ENCODE peak calls at places on chromosome 7, in seven cellular contexts. E is stomach, W is A549, Q is esophagus muscularis mucosa, Y is ovary, X is sigmoid colon, D is tibial nerve. V is an unnamed sample.

GRCh38 chr7:45890902-45891461 is 2.7 kb downstream of the IGFBP1 start:
- DNase-seq in X (no peak), Q (no peak), E (no peak), Y (no peak), W (peak; percentile 38), D (no peak), V (no peak)

GRCh38 chr7:3937146-3937545 is 636.1 kb downstream of the SDK1 start:
- DNase-seq in X (no peak), Y (no peak), W (no peak), E (no peak), D (no peak), Q (no peak), V (no peak)

GRCh38 chr7:120337308-120337907 is 64.4 kb downstream of the KCND2 start:
- DNase-seq in Y (no peak), W (peak; percentile 21), Q (no peak), E (no peak), D (no peak), X (no peak), V (no peak)

GRCh38 chr7:30992414-30992813 is 28.7 kb downstream of the GHRHR start:
- DNase-seq in Q (no peak), Y (no peak), W (no peak), E (no peak), X (no peak), D (no peak), V (no peak)

GRCh38 chr7:102000123-102000522 is 182.7 kb downstream of the CUX1 start:
- DNase-seq in D (no peak), Y (no peak), Q (no peak), E (no peak), W (no peak), X (no peak), V (no peak)

GRCh38 chr7:75650062-75650461 is 88.7 kb downstream of the HIP1 start:
- DNase-seq in D (no peak), W (peak; percentile 51), X (no peak), E (no peak), Y (no peak), Q (no peak), V (no peak)

GRCh38 chr7:123271856-123272255 is 72.1 kb upstream of the SLC13A1 start:
- DNase-seq in Q (no peak), D (no peak), X (no peak), Y (no peak), W (no peak), E (no peak), V (no peak)

GRCh38 chr7:36034020-36034419 is 119.0 kb upstream of the EEPD1 start:
- DNase-seq in W (peak; percentile 61), X (no peak), D (no peak), E (no peak), Y (no peak), Q (no peak), V (no peak)

GRCh38 chr7:101725911-101726310 is 91.5 kb upstream of the CUX1 start:
- DNase-seq in Y (no peak), Q (no peak), W (no peak), D (no peak), E (no peak), X (no peak), V (no peak)

GRCh38 chr7:48511021-48511579 is 339.8 kb downstream of the ABCA13 start:
- DNase-seq in D (no peak), E (no peak), W (no peak), X (no peak), Y (no peak), Q (no peak), V (no peak)

GRCh38 chr7:34837316-34837715 is 179.3 kb downstream of the NPSR1 start:
- DNase-seq in Q (no peak), W (no peak), X (no peak), Y (no peak), E (no peak), D (no peak), V (no peak)

GRCh38 chr7:81333004-81333403 is 414.2 kb upstream of the SEMA3C start:
- DNase-seq in Y (no peak), X (no peak), W (no peak), D (no peak), E (no peak), Q (no peak), V (no peak)

GRCh38 chr7:50266893-50267386 is 37.6 kb upstream of the IKZF1 start:
- DNase-seq in Q (no peak), E (peak; percentile 42), Y (no peak), D (no peak), X (no peak), W (no peak), V (no peak)

GRCh38 chr7:155291045-155291530 is 6.6 kb upstream of the INSIG1 start:
- DNase-seq in D (no peak), X (no peak), W (peak; percentile 67), E (peak; percentile 52), Q (no peak), Y (no peak), V (no peak)

GRCh38 chr7:12323415-12323814 is 80.2 kb downstream of the VWDE start:
- DNase-seq in W (no peak), D (no peak), Y (no peak), Q (no peak), X (no peak), E (no peak), V (no peak)

GRCh38 chr7:12320241-12320640 is 83.4 kb downstream of the VWDE start:
- DNase-seq in W (no peak), Q (no peak), D (no peak), X (no peak), Y (no peak), E (no peak), V (no peak)

GRCh38 chr7:12322903-12323300 is 80.8 kb downstream of the VWDE start:
- DNase-seq in E (peak; percentile 26), D (no peak), X (no peak), Q (no peak), W (no peak), Y (no peak), V (no peak)

GRCh38 chr7:12321248-12321647 is 82.4 kb downstream of the VWDE start:
- DNase-seq in W (no peak), Q (no peak), Y (no peak), X (no peak), D (no peak), E (no peak), V (no peak)

GRCh38 chr7:12322287-12322902 is 81.3 kb downstream of the VWDE start:
- DNase-seq in D (no peak), E (no peak), X (no peak), Y (no peak), Q (no peak), W (peak; percentile 36), V (no peak)
- TF ChIP-seq EP300 in D (no peak), E (no peak), X (no peak), Y (no peak), Q (no peak), W (no peak), V (no peak)

GRCh38 chr7:92836489-92837213 is at the start of gene CDK6:
- DNase-seq in X (peak; percentile 78), D (no peak), W (peak; percentile 38), Y (peak; percentile 73), Q (no peak), E (peak; percentile 71), V (peak; percentile 79)
- TF ChIP-seq POLR2A in X (no peak), D (no peak), W (no peak), Y (no peak), Q (no peak), E (no peak), V (no peak)

GRCh38 chr7:41116337-41116736 is 586.6 kb downstream of the INHBA start:
- DNase-seq in Y (no peak), W (no peak), X (no peak), D (no peak), Q (no peak), E (no peak), V (no peak)

GRCh38 chr7:41116817-41117216 is 586.1 kb downstream of the INHBA start:
- DNase-seq in W (no peak), D (no peak), Q (no peak), E (no peak), Y (no peak), X (no peak), V (no peak)

GRCh38 chr7:41113663-41114062 is 589.2 kb downstream of the INHBA start:
- DNase-seq in Y (no peak), Q (no peak), X (no peak), D (no peak), E (no peak), W (no peak), V (no peak)

GRCh38 chr7:41114166-41114565 is 588.7 kb downstream of the INHBA start:
- DNase-seq in X (no peak), E (no peak), D (no peak), Q (no peak), W (no peak), Y (no peak), V (no peak)

GRCh38 chr7:41114691-41115090 is 588.2 kb downstream of the INHBA start:
- DNase-seq in Q (no peak), D (no peak), W (no peak), E (no peak), X (no peak), Y (no peak), V (no peak)
- H3K4me3 ChIP-seq in Q (no peak overlapping the region), D (no peak overlapping the region), W (no peak overlapping the region), E (no peak overlapping the region), X (no peak overlapping the region), Y (no peak overlapping the region), V (no peak overlapping the region)

GRCh38 chr7:134458341-134458805 is 527 bp downstream of the AKR1B1 start:
- DNase-seq in X (peak; percentile 74), Y (peak; percentile 71), Q (no peak), E (peak; percentile 47), W (peak; percentile 74), D (no peak), V (no peak)
- TF ChIP-seq EP300 in X (no peak), Y (no peak), Q (no peak), E (no peak), W (no peak), D (no peak), V (no peak)

GRCh38 chr7:99408347-99409191 is at the start of the genes BUD31 and PDAP1:
- DNase-seq in W (peak; percentile 96), D (peak; percentile 84), X (peak; percentile 97), Q (peak; percentile 98), Y (peak; percentile 96), E (peak; percentile 92), V (peak; percentile 96)
- TF ChIP-seq POLR2A in W (peak; percentile 86), D (peak; percentile 50), X (peak; percentile 81), Q (peak; percentile 70), Y (peak; percentile 77), E (no peak), V (peak; percentile 35)

DNA sequence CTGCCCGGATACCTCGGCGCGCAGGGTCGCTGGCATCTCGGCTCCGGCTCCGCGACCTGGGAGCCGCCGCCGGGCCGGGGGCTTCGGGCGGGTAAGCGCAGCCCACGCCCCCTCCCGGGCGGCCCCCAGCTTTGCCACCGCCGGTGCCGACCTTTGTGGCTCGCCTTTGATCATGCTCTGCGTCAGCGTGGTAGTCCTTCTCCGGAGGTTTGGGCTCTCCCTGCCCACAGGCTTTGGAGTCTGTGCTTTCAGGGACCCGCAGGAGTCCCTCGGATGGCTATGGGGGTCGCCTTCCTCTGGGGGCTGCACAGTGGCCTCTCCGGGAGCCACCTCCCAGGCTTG is 7.3 kb downstream of the ATP6V1F start:
- DNase-seq in Y (no peak), X (no peak), Q (no peak), D (no peak), W (no peak), E (no peak), V (no peak)
- H3K4me3 ChIP-seq in Y (peak overlapping the region; percentile 33), X (peak overlapping the region; percentile 57), Q (peak overlapping the region; percentile 72), D (peak overlapping the region; percentile 51), W (peak overlapping the region; percentile 47), E (peak overlapping the region; percentile 44), V (peak overlapping the region; percentile 73)

GRCh38 chr7:110929514-110930258 is 161.2 kb upstream of the LRRN3 start:
- DNase-seq in Y (no peak), Q (no peak), D (no peak), W (no peak), X (no peak), E (no peak), V (no peak)
- TF ChIP-seq EP300 in Y (no peak), Q (no peak), D (no peak), W (no peak), X (no peak), E (no peak), V (no peak)

GRCh38 chr7:12692035-12692434 is 4.6 kb downstream of the ARL4A start:
- DNase-seq in Q (no peak), W (no peak), E (no peak), Y (no peak), D (no peak), X (no peak), V (no peak)
- TF ChIP-seq POLR2A in Q (no peak), W (no peak), E (no peak), Y (no peak), D (no peak), X (no peak), V (no peak)